ENCODE peak calls at places on chromosomes 11 and 22, in five cellular contexts. P, F, E, S and M are unnamed samples.

GRCh38 chr22:39748877-39749276 is 144.7 kb downstream of the ENTHD1 start:
- DNase-seq in P (no peak), F (peak; percentile 35), E (peak; percentile 90), S (no peak), M (peak; percentile 6)

GRCh38 chr11:58060939-58061672 is 30.4 kb downstream of the OR6Q1 start:
- DNase-seq in P (no peak), F (peak; percentile 43), E (no peak), S (no peak), M (no peak)

GRCh38 chr11:70073188-70073817 is 4.8 kb upstream of the ANO1 start:
- DNase-seq in P (no peak), F (no peak), E (peak; percentile 39), S (no peak), M (no peak)

GRCh38 chr11:85299247-85299646 is 327.9 kb downstream of the DLG2 start:
- DNase-seq in P (no peak), F (no peak), E (no peak), S (no peak), M (no peak)

GRCh38 chr11:74839445-74839844 is 90.8 kb downstream of the RNF169 start:
- DNase-seq in P (no peak), F (no peak), E (no peak), S (no peak), M (no peak)

GRCh38 chr11:44628730-44629361 is 63.4 kb downstream of the CD82 start:
- DNase-seq in P (no peak), F (no peak), E (no peak), S (no peak), M (no peak)

GRCh38 chr22:22533417-22533816 is 13.3 kb upstream of the ZNF280A start:
- DNase-seq in P (no peak), F (no peak), E (no peak), S (no peak), M (no peak)

GRCh38 chr11:118002541-118003019 is 16.4 kb downstream of the IL10RA start:
- DNase-seq in P (no peak), F (no peak), E (no peak), S (no peak), M (peak; percentile 11)

GRCh38 chr11:65133724-65134123 is 595 bp downstream of the SYVN1 start:
- DNase-seq in P (no peak), F (no peak), E (no peak), S (peak; percentile 54), M (no peak)

GRCh38 chr11:127017482-127017881 is 16.9 kb upstream of the KIRREL3 start:
- DNase-seq in P (no peak), F (peak; percentile 92), E (peak; percentile 60), S (no peak), M (peak; percentile 86)

GRCh38 chr22:38029901-38030300 is 27.3 kb upstream of the PICK1 start:
- DNase-seq in P (no peak), F (no peak), E (no peak), S (no peak), M (no peak)

GRCh38 chr22:46545041-46545796 is 7.8 kb upstream of the CELSR1 start:
- DNase-seq in P (no peak), F (peak; percentile 49), E (no peak), S (no peak), M (no peak)

GRCh38 chr11:116533186-116533825 is 239.5 kb downstream of the BUD13 start:
- DNase-seq in P (no peak), F (no peak), E (no peak), S (no peak), M (no peak)

GRCh38 chr11:68275721-68276488 is 4.1 kb upstream of the C11orf24 start:
- DNase-seq in P (no peak), F (no peak), E (no peak), S (no peak), M (no peak)

GRCh38 chr11:36090351-36091245 is 146.7 kb downstream of the LDLRAD3 start:
- DNase-seq in P (no peak), F (no peak), E (no peak), S (no peak), M (no peak)

GRCh38 chr22:29105468-29105867 is 32.6 kb downstream of the KREMEN1 start:
- DNase-seq in P (no peak), F (peak; percentile 7), E (no peak), S (no peak), M (no peak)

GRCh38 chr11:2290351-2290841 is 11.3 kb downstream of the C11orf21 start:
- DNase-seq in P (no peak), F (no peak), E (no peak), S (no peak), M (no peak)

GRCh38 chr22:33853200-33854097 is 66.8 kb downstream of the LARGE1 start:
- DNase-seq in P (no peak), F (peak; percentile 85), E (no peak), S (peak; percentile 75), M (peak; percentile 80)

GRCh38 chr11:77752518-77752917 is 68.0 kb downstream of the RSF1 start:
- DNase-seq in P (no peak), F (peak; percentile 28), E (no peak), S (no peak), M (no peak)

GRCh38 chr11:84714316-84714780 is 912.8 kb downstream of the DLG2 start:
- DNase-seq in P (no peak), F (peak; percentile 12), E (no peak), S (peak; percentile 73), M (peak; percentile 25)

GRCh38 chr22:40107756-40108437 is 69.8 kb upstream of the TNRC6B start:
- DNase-seq in P (no peak), F (peak; percentile 80), E (no peak), S (no peak), M (peak; percentile 72)

GRCh38 chr22:35582861-35583670 is 34.1 kb downstream of the MB start:
- DNase-seq in P (peak; percentile 15), F (peak; percentile 70), E (no peak), S (peak; percentile 69), M (peak; percentile 55)

GRCh38 chr11:129880311-129880710 is 15.1 kb downstream of the NFRKB start:
- DNase-seq in P (no peak), F (no peak), E (no peak), S (no peak), M (no peak)

GRCh38 chr11:126607374-126607773 is 251.9 kb downstream of the ST3GAL4 start:
- DNase-seq in P (no peak), F (peak; percentile 76), E (peak; percentile 42), S (peak; percentile 52), M (peak; percentile 56)

GRCh38 chr11:76574879-76575278 is 95.7 kb downstream of the LRRC32 start:
- DNase-seq in P (no peak), F (no peak), E (no peak), S (no peak), M (no peak)

GRCh38 chr11:128472128-128473110 is 114.9 kb downstream of the ETS1 start:
- DNase-seq in P (no peak), F (peak; percentile 86), E (no peak), S (no peak), M (peak; percentile 82)

GRCh38 chr22:44358723-44359440 is 46.1 kb upstream of the SHISAL1 start:
- DNase-seq in P (no peak), F (no peak), E (no peak), S (peak; percentile 10), M (no peak)

GRCh38 chr11:65378208-65378927 is 4.1 kb downstream of the SLC25A45 start:
- DNase-seq in P (no peak), F (no peak), E (no peak), S (no peak), M (no peak)